ENCODE peak calls at places on chromosome 2, in seven cellular contexts. B is cardiac muscle cell, P is kidney, H is GM06990, I is foreskin fibroblast, X is HFF-Myc, M is DND-41. L is an unnamed sample.

GRCh38 chr2:37460866-37461229 is 116.4 kb downstream of the QPCT start:
- DNase-seq in B (no peak), P (no peak), H (no peak), I (no peak), X (no peak), M (no peak), L (no peak)

GRCh38 chr2:65070856-65071255 is 14.6 kb downstream of the CEP68 start:
- DNase-seq in B (no peak), P (no peak), H (no peak), I (no peak), X (no peak), M (no peak), L (no peak)

GRCh38 chr2:21422050-21422449 is 298.3 kb downstream of the TDRD15 start:
- DNase-seq in B (no peak), P (no peak), H (peak; percentile 3), I (no peak), X (no peak), M (peak; percentile 15), L (peak; percentile 3)

GRCh38 chr2:175619179-175619578 is 382.9 kb downstream of the LNPK start:
- DNase-seq in B (no peak), P (no peak), H (no peak), I (no peak), X (no peak), M (no peak), L (no peak)

GRCh38 chr2:57720728-57721627 is 325.6 kb upstream of the VRK2 start:
- DNase-seq in B (peak; percentile 69), P (no peak), H (peak; percentile 23), I (peak; percentile 71), X (peak; percentile 27), M (peak; percentile 35), L (peak; percentile 56)

GRCh38 chr2:225398372-225398771 is 1.1 kb upstream of the NYAP2 start:
- DNase-seq in B (no peak), P (no peak), H (no peak), I (no peak), X (no peak), M (no peak), L (no peak)

GRCh38 chr2:9675369-9676351 is 44.9 kb upstream of the YWHAQ start:
- DNase-seq in B (peak; percentile 82), P (peak; percentile 41), H (no peak), I (peak; percentile 92), X (peak; percentile 88), M (no peak), L (peak; percentile 90)

GRCh38 chr2:15521782-15522181 is 39.4 kb downstream of the NBAS start:
- DNase-seq in B (peak; percentile 4), P (no peak), H (no peak), I (peak; percentile 4), X (peak; percentile 12), M (no peak), L (no peak)

GRCh38 chr2:135986507-135986906 is 1.1 kb upstream of the DARS1 start:
- DNase-seq in B (no peak), P (no peak), H (no peak), I (no peak), X (no peak), M (no peak), L (no peak)

GRCh38 chr2:152246686-152247336 is 71.2 kb upstream of the STAM2 start:
- DNase-seq in B (no peak), P (no peak), H (no peak), I (no peak), X (no peak), M (no peak), L (no peak)

GRCh38 chr2:71538241-71538640 is 84.9 kb downstream of the DYSF start:
- DNase-seq in B (no peak), P (no peak), H (no peak), I (no peak), X (no peak), M (no peak), L (no peak)

GRCh38 chr2:204538179-204539009 is 6.9 kb upstream of the PARD3B start:
- DNase-seq in B (peak; percentile 54), P (no peak), H (no peak), I (peak; percentile 75), X (no peak), M (no peak), L (no peak)

GRCh38 chr2:68423966-68424650 is 43.0 kb downstream of the FBXO48 start:
- DNase-seq in B (no peak), P (no peak), H (peak; percentile 81), I (no peak), X (no peak), M (no peak), L (no peak)

GRCh38 chr2:40087434-40087833 is 308.4 kb upstream of the THUMPD2 start:
- DNase-seq in B (no peak), P (no peak), H (no peak), I (peak; percentile 75), X (no peak), M (no peak), L (peak; percentile 47)

GRCh38 chr2:41935806-41936205 is 112.0 kb upstream of the PKDCC start:
- DNase-seq in B (peak; percentile 52), P (no peak), H (no peak), I (no peak), X (no peak), M (no peak), L (no peak)

GRCh38 chr2:142880275-142880674 is 2.8 kb downstream of the KYNU start:
- DNase-seq in B (peak; percentile 50), P (no peak), H (no peak), I (peak; percentile 80), X (no peak), M (no peak), L (peak; percentile 78)

GRCh38 chr2:166239548-166239947 is 111.7 kb upstream of the SCN1A start:
- DNase-seq in B (peak; percentile 73), P (no peak), H (no peak), I (peak; percentile 92), X (peak; percentile 46), M (no peak), L (peak; percentile 94)

GRCh38 chr2:230900336-230900995 is 24.6 kb downstream of the GPR55 start:
- DNase-seq in B (no peak), P (no peak), H (no peak), I (no peak), X (no peak), M (no peak), L (no peak)

GRCh38 chr2:100619951-100620350 is 57.2 kb downstream of the PDCL3 start:
- DNase-seq in B (no peak), P (no peak), H (no peak), I (no peak), X (no peak), M (no peak), L (no peak)
- H3K4me3 ChIP-seq in B (no peak overlapping the region), P (no peak overlapping the region), H (no peak overlapping the region), I (no peak overlapping the region), X (no peak overlapping the region), M (no peak overlapping the region), L (no peak overlapping the region)

GRCh38 chr2:199977984-199978415 is 22.6 kb downstream of the MAIP1 start:
- DNase-seq in B (peak; percentile 70), P (no peak), H (peak; percentile 37), I (peak; percentile 96), X (no peak), M (no peak), L (peak; percentile 84)

GRCh38 chr2:199975297-199975895 is 20.0 kb downstream of the MAIP1 start:
- DNase-seq in B (peak; percentile 51), P (no peak), H (no peak), I (peak; percentile 71), X (no peak), M (no peak), L (peak; percentile 29)

GRCh38 chr2:199982444-199982843 is 27.1 kb downstream of the MAIP1 start:
- DNase-seq in B (no peak), P (no peak), H (no peak), I (no peak), X (no peak), M (no peak), L (peak; percentile 50)

GRCh38 chr2:199979841-199980628 is 24.7 kb downstream of the MAIP1 start:
- DNase-seq in B (peak; percentile 89), P (peak; percentile 89), H (no peak), I (peak; percentile 94), X (peak; percentile 63), M (peak; percentile 71), L (peak; percentile 79)

GRCh38 chr2:199979398-199979797 is 24.0 kb downstream of the MAIP1 start:
- DNase-seq in B (no peak), P (no peak), H (no peak), I (no peak), X (no peak), M (no peak), L (no peak)
- TF ChIP-seq CTCF in B (no peak), P (no peak), H (no peak), I (no peak), X (no peak), M (no peak), L (no peak)

GRCh38 chr2:240452471-240453256 is 17.2 kb downstream of the GPC1 start:
- DNase-seq in B (peak; percentile 60), P (peak; percentile 89), H (no peak), I (peak; percentile 84), X (no peak), M (no peak), L (peak; percentile 53)
- H3K4me3 ChIP-seq in B (peak overlapping the region; percentile 65), P (peak overlapping the region; percentile 37), H (no peak overlapping the region), I (peak overlapping the region; percentile 56), X (peak overlapping the region; percentile 34), M (no peak overlapping the region), L (peak overlapping the region; percentile 50)

DNA sequence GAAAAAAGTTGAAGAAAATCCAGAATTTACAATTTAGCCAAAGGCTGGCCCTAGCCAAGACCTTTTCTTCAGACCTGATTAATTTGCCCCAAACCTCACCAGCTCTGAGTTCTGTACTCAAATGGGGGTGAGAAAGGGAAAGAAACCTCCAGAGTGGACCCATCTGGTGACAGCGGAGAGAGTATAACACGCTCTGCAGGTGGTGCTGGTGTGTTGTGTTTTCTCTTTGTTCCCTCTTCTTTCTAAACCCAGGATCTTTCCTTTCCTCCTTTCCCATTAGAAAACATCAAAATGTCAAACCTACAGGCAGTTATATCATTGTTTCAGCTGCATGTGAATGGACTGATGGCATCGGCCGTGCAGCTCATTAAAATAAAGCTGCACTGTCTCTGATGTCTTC is 253.3 kb upstream of the SP5 start:
- DNase-seq in B (peak; percentile 5), P (no peak), H (no peak), I (no peak), X (no peak), M (no peak), L (no peak)
- TF ChIP-seq CTCF in B (no peak), P (no peak), H (no peak), I (no peak), X (peak; percentile 9), M (no peak), L (no peak)

GRCh38 chr2:155412599-155412998 is 714.1 kb downstream of the KCNJ3 start:
- DNase-seq in B (no peak), P (no peak), H (peak; percentile 42), I (no peak), X (no peak), M (no peak), L (no peak)
- H3K4me3 ChIP-seq in B (no peak overlapping the region), P (no peak overlapping the region), H (no peak overlapping the region), I (no peak overlapping the region), X (no peak overlapping the region), M (no peak overlapping the region), L (no peak overlapping the region)

L was measured in epithelial cell of esophagus.